ENCODE peak calls at places on chromosomes 5 and 9, in four cellular contexts. R is HepG2, V is GM12878, L is H1. S is an unnamed sample.
A peak's percentile ranks its signal among the peaks of the same experiment; 100 is the strongest.

GRCh38 chr9:90942555-90942954 is 140.9 kb downstream of the SYK start:
- DNase-seq in R (no peak), V (peak; percentile 19), L (no peak), S (no peak)

GRCh38 chr5:154380263-154380662 is 65.5 kb upstream of the SAP30L start:
- DNase-seq in R (no peak), V (no peak), L (no peak), S (no peak)

GRCh38 chr9:2359821-2360220 is 261.8 kb upstream of the VLDLR start:
- DNase-seq in R (no peak), V (no peak), L (no peak), S (peak; percentile 38)

GRCh38 chr5:96626956-96627355 is 35.2 kb upstream of the CAST start:
- DNase-seq in R (peak; percentile 18), V (no peak), L (no peak), S (no peak)

GRCh38 chr5:74200560-74200959 is 440.0 kb downstream of the ENC1 start:
- DNase-seq in R (no peak), V (no peak), L (no peak), S (no peak)

GRCh38 chr9:114250235-114250568 is 72.7 kb upstream of the ORM1 start:
- DNase-seq in R (no peak), V (no peak), L (no peak), S (no peak)

GRCh38 chr9:121357011-121357410 is 13.0 kb downstream of the STOM start:
- DNase-seq in R (no peak), V (no peak), L (no peak), S (no peak)

GRCh38 chr5:42566658-42567313 is 143.5 kb downstream of the GHR start:
- DNase-seq in R (no peak), V (no peak), L (no peak), S (no peak)

GRCh38 chr5:38602641-38603040 is 46.2 kb upstream of the LIFR start:
- DNase-seq in R (no peak), V (no peak), L (no peak), S (no peak)

GRCh38 chr9:32411753-32412152 is 27.3 kb downstream of the ACO1 start:
- DNase-seq in R (no peak), V (no peak), L (no peak), S (no peak)

GRCh38 chr9:86600291-86600690 is 246.1 kb upstream of the TUT7 start:
- DNase-seq in R (no peak), V (no peak), L (no peak), S (no peak)

GRCh38 chr5:127203818-127204217 is 86.8 kb upstream of the MEGF10 start:
- DNase-seq in R (no peak), V (no peak), L (no peak), S (no peak)

GRCh38 chr9:72675586-72675985 is 154.2 kb downstream of the TMC1 start:
- DNase-seq in R (no peak), V (no peak), L (no peak), S (no peak)

GRCh38 chr5:35884125-35884788 is 27.6 kb downstream of the IL7R start:
- DNase-seq in R (no peak), V (no peak), L (no peak), S (peak; percentile 1)

GRCh38 chr5:11803436-11803835 is 100.8 kb downstream of the CTNND2 start:
- DNase-seq in R (no peak), V (no peak), L (no peak), S (no peak)

GRCh38 chr5:111016801-111017200 is 54.7 kb upstream of the TSLP start:
- DNase-seq in R (no peak), V (no peak), L (no peak), S (no peak)

GRCh38 chr9:127714916-127715442 is 484 bp downstream of the PTRH1 start:
- DNase-seq in R (no peak), V (no peak), L (no peak), S (no peak)

GRCh38 chr9:38091310-38092199 is 22.5 kb upstream of the SHB start:
- DNase-seq in R (no peak), V (no peak), L (no peak), S (no peak)

GRCh38 chr5:55691265-55692105 is 20.6 kb downstream of the SLC38A9 start:
- DNase-seq in R (peak; percentile 63), V (no peak), L (no peak), S (no peak)

GRCh38 chr5:78771260-78772240 is 123.0 kb upstream of the LHFPL2 start:
- DNase-seq in R (no peak), V (no peak), L (no peak), S (no peak)

GRCh38 chr5:123545506-123545905 is 33.5 kb downstream of the CSNK1G3 start:
- DNase-seq in R (no peak), V (no peak), L (no peak), S (no peak)

DNA sequence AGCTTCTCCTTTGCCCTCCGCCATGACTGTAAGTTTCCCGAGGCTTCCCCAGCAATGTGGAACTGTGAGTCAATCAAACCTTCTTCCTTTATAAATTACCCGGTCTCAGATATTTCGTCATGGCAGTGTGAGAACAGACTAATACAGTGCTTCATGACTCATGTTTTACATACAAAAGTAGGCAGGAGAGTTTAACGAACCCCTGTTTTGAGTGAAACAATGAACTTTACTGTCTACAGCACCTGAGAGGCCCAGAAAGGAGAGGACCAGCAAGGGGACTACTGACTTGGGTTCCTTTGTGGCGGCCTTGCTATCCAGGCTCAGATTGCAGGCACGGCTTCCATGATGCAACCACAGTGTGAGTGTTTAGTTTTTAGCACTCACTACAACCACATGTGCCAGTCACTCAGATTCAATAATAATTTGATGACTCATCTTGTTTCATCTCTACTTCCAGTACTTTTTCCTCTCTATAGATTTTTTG is 139.1 kb upstream of the CLINT1 start:
- DNase-seq in R (no peak), V (no peak), L (no peak), S (no peak)
- TF ChIP-seq SUZ12 in R (no peak), V (no peak), L (no peak), S (no peak)

GRCh38 chr9:99076483-99077171 is 28.3 kb upstream of the TGFBR1 start:
- DNase-seq in R (no peak), V (no peak), L (no peak), S (no peak)
- TF ChIP-seq ZNF274 in R (no peak), V (no peak), L (no peak), S (no peak)

DNA sequence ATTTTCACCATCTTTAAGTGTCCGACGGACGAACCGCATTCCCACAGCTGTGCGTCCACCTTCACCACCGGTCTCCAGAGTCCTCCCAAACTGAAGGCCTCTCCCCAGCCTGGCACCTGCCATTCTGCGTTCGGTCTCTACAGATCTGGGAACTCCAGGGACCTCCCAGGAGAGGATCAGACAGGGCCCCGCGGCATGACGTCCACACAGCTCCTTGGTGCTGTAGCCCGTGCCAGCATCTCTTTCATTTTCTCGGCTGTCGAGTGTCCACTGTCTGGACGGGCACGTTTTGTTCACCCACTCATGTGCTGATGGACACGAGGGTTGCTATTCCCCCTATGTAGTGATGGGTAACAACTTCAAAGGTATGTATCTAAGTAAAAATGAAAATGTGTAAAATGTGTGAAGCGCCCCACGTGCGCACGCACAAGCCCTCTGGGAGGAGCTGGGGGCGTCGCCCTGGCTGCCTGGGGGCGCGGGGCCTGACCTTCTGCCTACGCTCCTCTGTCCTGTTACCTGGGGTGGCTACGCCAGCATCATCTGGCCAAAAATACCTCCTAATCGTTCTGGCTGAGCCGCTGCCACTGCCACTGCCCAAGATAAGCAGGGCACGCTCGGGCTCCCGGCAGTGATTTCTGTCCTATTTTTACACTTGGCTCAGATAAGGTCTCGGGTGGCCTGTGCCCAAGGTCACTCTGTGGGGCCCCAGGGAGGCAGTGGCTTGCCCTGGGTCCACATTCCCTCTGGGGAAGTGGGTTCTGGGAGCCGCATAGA is 10.8 kb upstream of the SLC12A7 start:
- DNase-seq in R (no peak), V (no peak), L (no peak), S (no peak)
- H3K4me3 ChIP-seq in R (no peak overlapping the region), V (no peak overlapping the region), L (no peak overlapping the region), S (no peak overlapping the region)

GRCh38 chr9:14585730-14586473 is 107.3 kb downstream of the ZDHHC21 start:
- DNase-seq in R (no peak), V (peak; percentile 81), L (no peak), S (no peak)
- TF ChIP-seq SUZ12 in R (no peak), V (no peak), L (no peak), S (no peak)

GRCh38 chr9:26605367-26605766 is 287.2 kb downstream of the CAAP1 start:
- DNase-seq in R (no peak), V (no peak), L (no peak), S (no peak)

GRCh38 chr9:26603637-26604036 is 289.0 kb downstream of the CAAP1 start:
- DNase-seq in R (no peak), V (no peak), L (no peak), S (no peak)

DNA sequence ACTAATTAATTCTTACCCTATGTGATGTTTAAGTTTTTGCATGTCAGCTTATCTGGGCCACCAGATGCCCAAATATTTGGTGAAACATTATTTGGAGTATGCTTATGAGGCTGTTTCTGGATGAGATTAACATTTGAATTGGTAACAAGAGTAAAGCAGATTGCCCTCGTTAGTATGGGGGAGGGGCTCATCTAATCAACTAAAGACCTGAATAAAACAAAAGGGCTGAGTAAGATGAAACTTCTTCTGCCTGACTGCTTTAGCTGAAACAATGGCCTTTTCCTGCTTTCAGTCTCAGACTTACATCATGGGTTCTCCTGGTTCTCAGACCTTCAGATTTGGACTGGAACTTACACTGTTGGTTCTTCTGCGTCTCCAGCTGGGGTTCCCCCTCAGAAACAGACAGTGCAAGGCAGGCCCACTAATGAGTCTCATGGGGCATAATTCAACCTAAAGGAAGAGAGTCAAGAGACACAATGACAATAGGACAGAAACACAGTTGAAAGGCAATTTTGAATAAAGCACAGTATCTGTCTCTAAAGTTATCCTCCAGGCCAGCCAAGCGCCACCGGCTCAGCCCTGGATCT is 288.4 kb downstream of the CAAP1 start:
- DNase-seq in R (no peak), V (peak; percentile 2), L (no peak), S (peak; percentile 22)
- TF ChIP-seq ZNF274 in R (no peak), V (no peak), L (no peak), S (no peak)

DNA sequence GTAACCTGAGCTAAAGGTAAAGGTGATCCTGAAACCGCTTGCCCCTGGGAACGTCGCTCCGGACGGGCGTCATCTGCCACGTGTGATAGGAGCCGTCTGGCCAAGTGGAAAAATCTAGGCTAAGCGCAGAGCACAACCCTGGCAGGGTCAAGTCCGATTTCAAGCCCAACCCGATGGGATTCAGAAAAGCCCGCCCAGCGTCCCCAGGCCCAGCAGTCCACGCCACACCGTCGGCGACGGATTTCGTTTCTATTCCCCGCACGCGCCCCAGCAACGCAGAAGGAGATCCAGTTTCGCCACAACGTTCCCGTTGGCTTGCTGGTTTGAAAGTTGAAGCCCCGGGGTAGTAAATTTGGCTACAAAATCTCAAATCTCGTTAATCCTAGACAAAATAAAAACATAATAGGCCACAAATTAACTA is 32.4 kb upstream of the NFIB start:
- DNase-seq in R (no peak), V (no peak), L (no peak), S (no peak)
- H3K4me3 ChIP-seq in R (no peak overlapping the region), V (no peak overlapping the region), L (peak overlapping the region; percentile 62), S (peak overlapping the region; percentile 63)

GRCh38 chr5:178208540-178209227 is 4.4 kb downstream of the HNRNPAB start:
- DNase-seq in R (no peak), V (no peak), L (no peak), S (no peak)
- TF ChIP-seq SUZ12 in R (no peak), V (no peak), L (no peak), S (no peak)

GRCh38 chr9:123586140-123586735 is 230.2 kb downstream of the CRB2 start:
- DNase-seq in R (no peak), V (no peak), L (no peak), S (no peak)

GRCh38 chr9:123589666-123590239 is 233.8 kb downstream of the CRB2 start:
- DNase-seq in R (no peak), V (no peak), L (no peak), S (no peak)

GRCh38 chr9:123591283-123591682 is 235.3 kb downstream of the CRB2 start:
- DNase-seq in R (no peak), V (no peak), L (no peak), S (no peak)

GRCh38 chr9:123590499-123590898 is 234.5 kb downstream of the CRB2 start:
- DNase-seq in R (no peak), V (no peak), L (no peak), S (no peak)
- TF ChIP-seq ZNF274 in R (no peak), V (no peak), L (no peak), S (no peak)

S was measured in NT2/D1.